ENCODE peak calls at places on chromosome 19, in six cellular contexts. F, K, U, J, O and T are unnamed samples. For H3K27me3, the result is how much of the 10 kb centered on the place peaks cover.

GRCh38 chr19:17285415-17286135 is 3.9 kb downstream of the ANKLE1 start:
- DNase-seq in J (no peak), F (no peak), K (no peak), O (no peak), U (no peak), T (no peak)

GRCh38 chr19:34851277-34851804 is 75.4 kb upstream of the ZNF30 start:
- DNase-seq in F (no peak), U (no peak), O (no peak), J (no peak), K (peak), T (no peak)

GRCh38 chr19:42409477-42409876 is 17.7 kb downstream of the LIPE start:
- DNase-seq in J (no peak), U (peak), O (no peak), K (no peak), F (peak), T (peak)

GRCh38 chr19:10640361-10640760 is 13.8 kb upstream of the ILF3 start:
- DNase-seq in U (no peak), F (no peak), J (no peak), K (no peak), O (no peak), T (no peak)

GRCh38 chr19:18488838-18489626 is 32.8 kb downstream of the ELL start:
- DNase-seq in U (peak), O (no peak), J (no peak), F (no peak), K (peak), T (peak)

GRCh38 chr19:10776900-10777650 is 58.9 kb downstream of the TMED1 start:
- DNase-seq in K (no peak), J (no peak), O (no peak), F (no peak), U (no peak), T (no peak)

GRCh38 chr19:660793-661426 is 2.1 kb downstream of the RNF126 start:
- DNase-seq in K (no peak), J (no peak), O (no peak), F (no peak), U (no peak), T (no peak)

GRCh38 chr19:41845001-41845050 is at the start of gene DMRTC2:
- DNase-seq in O (no peak), K (no peak), F (no peak), J (no peak), U (no peak), T (no peak)

GRCh38 chr19:35002037-35002535 is 2.0 kb downstream of the GRAMD1A start:
- DNase-seq in O (no peak), J (no peak), K (no peak), U (no peak), F (no peak), T (no peak)

GRCh38 chr19:18062043-18062442 is 24.7 kb downstream of the IL12RB1 start:
- DNase-seq in J (no peak), U (no peak), O (no peak), K (no peak), F (no peak), T (no peak)

GRCh38 chr19:19562665-19563347 is 24.7 kb downstream of the CILP2 start:
- DNase-seq in F (no peak), J (no peak), U (no peak), O (no peak), K (no peak), T (no peak)

GRCh38 chr19:48964205-48965032 is 690 bp upstream of the FTL start:
- DNase-seq in J (no peak), U (peak), F (no peak), O (no peak), K (no peak), T (no peak)

GRCh38 chr19:20968092-20968491 is 45.0 kb downstream of the ZNF85 start:
- DNase-seq in O (no peak), F (no peak), U (no peak), J (no peak), K (no peak), T (no peak)

GRCh38 chr19:18832331-18833140 is 777 bp downstream of the UPF1 start:
- DNase-seq in J (no peak), K (peak), O (no peak), U (peak), F (peak), T (no peak)

GRCh38 chr19:6286676-6287075 is 6.9 kb upstream of the MLLT1 start:
- DNase-seq in U (no peak), J (no peak), K (no peak), O (no peak), F (no peak), T (no peak)

GRCh38 chr19:12155324-12155723 is 1.2 kb downstream of the ZNF625 start:
- DNase-seq in O (no peak), F (no peak), J (no peak), U (no peak), K (no peak), T (no peak)

GRCh38 chr19:43781630-43782310 is 997 bp upstream of the KCNN4 start:
- DNase-seq in F (no peak), O (no peak), U (no peak), K (no peak), J (no peak), T (no peak)

GRCh38 chr19:10655457-10656312 is 1.5 kb downstream of the ILF3 start:
- DNase-seq in K (peak), U (peak), O (no peak), J (no peak), F (no peak), T (no peak)

GRCh38 chr19:18607222-18608101 is 863 bp upstream of the CRLF1 start:
- DNase-seq in O (no peak), U (no peak), F (no peak), K (peak), J (no peak), T (no peak)

GRCh38 chr19:18046066-18046718 is 38.2 kb downstream of the ARRDC2 start:
- DNase-seq in O (no peak), F (no peak), K (peak), J (no peak), U (peak), T (no peak)

GRCh38 chr19:36489920-36490415 is 607 bp upstream of the ZNF566 start:
- DNase-seq in U (peak), J (no peak), K (peak), O (peak), F (peak), T (no peak)

GRCh38 chr19:29576043-29576442 is 30.0 kb upstream of the POP4 start:
- DNase-seq in K (no peak), O (no peak), J (no peak), U (no peak), F (no peak), T (no peak)

GRCh38 chr19:572891-573825 is 762 bp downstream of the BSG start:
- DNase-seq in J (peak), U (peak), O (no peak), K (peak), F (peak), T (peak)

GRCh38 chr19:10418281-10419199 is 1.8 kb upstream of the PDE4A start:
- DNase-seq in F (no peak), O (no peak), U (no peak), K (peak), J (no peak), T (no peak)

GRCh38 chr19:16612631-16613030 is 15.4 kb downstream of the MED26 start:
- DNase-seq in K (no peak), J (no peak), O (no peak), F (no peak), U (no peak), T (no peak)

GRCh38 chr19:50275577-50276368 is 53.4 kb downstream of the KCNC3 start:
- DNase-seq in O (no peak), F (no peak), J (no peak), U (no peak), K (no peak), T (no peak)

GRCh38 chr19:19064098-19064722 is 416 bp downstream of the SLC25A42 start:
- DNase-seq in U (no peak), O (no peak), J (no peak), F (no peak), K (no peak), T (no peak)

GRCh38 chr19:18218159-18218558 is 8.1 kb downstream of the PDE4C start:
- DNase-seq in U (no peak), O (no peak), J (no peak), K (no peak), F (no peak), T (no peak)

GRCh38 chr19:50377051-50377441 is 789 bp downstream of the NR1H2 start:
- DNase-seq in J (no peak), K (peak), U (peak), F (no peak), O (no peak), T (no peak)

GRCh38 chr19:10074153-10074552 is 12.0 kb upstream of the SHFL start:
- DNase-seq in O (no peak), K (peak), U (no peak), J (no peak), F (no peak), T (no peak)

GRCh38 chr19:35213678-35214632 is 14.6 kb downstream of the FAM187B start:
- DNase-seq in J (peak), F (no peak), K (no peak), O (peak), U (peak), T (no peak)

GRCh38 chr19:41887711-41888382 is 4.9 kb downstream of the ARHGEF1 start:
- DNase-seq in J (no peak), K (no peak), F (peak), U (peak), O (no peak), T (no peak)

GRCh38 chr19:4654437-4655361 is 15.4 kb downstream of the TNFAIP8L1 start:
- DNase-seq in F (no peak), K (no peak), U (no peak), J (no peak), O (no peak), T (no peak)
- TF ChIP-seq CTCF in F (no peak), K (no peak), U (no peak), J (no peak), O (no peak), T (no peak)

DNA sequence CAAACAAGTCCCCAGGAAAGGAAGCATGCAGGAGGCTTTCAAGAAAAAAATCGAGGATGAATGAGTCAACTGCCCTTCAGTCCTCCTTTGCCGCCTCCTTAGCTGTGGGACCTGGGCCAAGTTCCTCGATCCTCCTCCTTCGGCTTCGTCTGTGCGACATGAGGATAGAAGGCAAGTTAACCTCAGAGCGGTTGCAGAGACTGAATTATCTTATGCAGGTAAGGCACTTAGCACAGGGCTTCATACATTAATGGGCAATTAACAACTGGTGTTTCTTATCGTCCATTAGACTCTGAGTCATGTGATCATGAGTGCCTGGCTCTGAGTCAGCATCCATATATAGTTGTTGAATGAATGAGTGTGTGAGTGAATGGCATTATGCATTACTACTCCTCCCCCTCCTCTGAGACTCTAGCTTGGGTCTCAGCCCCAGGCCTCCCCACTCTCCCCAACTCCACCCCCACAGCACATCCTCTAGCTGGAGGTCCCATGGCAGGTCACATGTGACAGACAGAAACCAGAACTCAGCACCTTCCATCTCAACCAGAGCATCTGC is 1.6 kb upstream of the TTC9B start:
- DNase-seq in U (no peak), K (no peak), F (no peak), O (no peak), J (no peak), T (no peak)
- H3K27ac ChIP-seq in U (no peak), K (no peak), F (no peak), O (no peak), J (no peak), T (no peak)

GRCh38 chr19:1685046-1685445 is 32.6 kb upstream of the TCF3 start:
- DNase-seq in O (no peak), F (no peak), U (no peak), K (no peak), J (no peak), T (no peak)

GRCh38 chr19:1691589-1692290 is 39.3 kb upstream of the TCF3 start:
- DNase-seq in K (no peak), O (no peak), U (no peak), J (no peak), F (peak), T (no peak)

GRCh38 chr19:1690570-1691307 is 38.3 kb upstream of the TCF3 start:
- DNase-seq in F (no peak), O (no peak), J (no peak), U (peak), K (peak), T (no peak)
- H3K27me3 ChIP-seq in F (under half), O (under half), J (half or more), U (under half), K (under half), T (half or more)

DNA sequence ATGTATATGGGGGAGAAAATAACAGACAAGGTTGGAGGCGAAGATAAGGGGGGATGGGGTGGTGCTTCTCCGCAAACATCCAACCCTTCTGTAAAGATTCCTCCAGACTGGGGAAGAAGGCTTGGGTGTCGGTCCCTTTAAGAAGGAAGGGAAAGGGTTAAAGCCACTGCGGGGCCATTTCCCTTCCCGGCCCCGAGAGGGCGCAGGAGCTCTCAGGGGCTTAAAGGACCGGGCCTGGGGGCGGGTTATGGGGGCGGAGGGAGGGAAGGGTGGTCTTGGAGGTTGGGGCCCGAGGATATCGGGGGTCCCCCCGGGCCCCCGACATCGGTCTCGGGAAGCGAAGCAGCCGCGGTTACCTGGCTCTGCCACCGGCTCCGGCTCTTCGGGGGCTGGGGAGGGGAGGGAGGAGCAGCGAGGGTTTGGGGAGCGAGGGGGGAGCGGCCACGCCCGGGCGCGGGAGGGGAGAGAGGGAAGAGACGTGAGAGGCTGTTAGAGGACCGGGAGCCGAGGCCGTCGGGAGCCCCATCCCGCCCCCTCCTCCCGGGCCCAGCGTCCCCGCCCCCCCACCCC is 2.8 kb downstream of the TNNT1 start:
- DNase-seq in U (no peak), F (no peak), O (no peak), J (no peak), K (peak), T (no peak)
- TF ChIP-seq CTCF in U (peak), F (no peak), O (no peak), J (peak), K (peak), T (peak)

GRCh38 chr19:57382806-57383488 is 6.7 kb upstream of the ZNF548 start:
- DNase-seq in U (no peak), F (no peak), J (no peak), K (no peak), O (no peak), T (no peak)
- H3K27ac ChIP-seq in U (no peak), F (no peak), J (no peak), K (no peak), O (no peak), T (no peak)

GRCh38 chr19:45471116-45471865 is 3.5 kb downstream of the FOSB start:
- DNase-seq in F (no peak), K (no peak), J (no peak), U (no peak), O (no peak), T (no peak)
- H3K27me3 ChIP-seq in F (under half), K (under half), J (under half), U (under half), O (under half), T (under half)

DNA sequence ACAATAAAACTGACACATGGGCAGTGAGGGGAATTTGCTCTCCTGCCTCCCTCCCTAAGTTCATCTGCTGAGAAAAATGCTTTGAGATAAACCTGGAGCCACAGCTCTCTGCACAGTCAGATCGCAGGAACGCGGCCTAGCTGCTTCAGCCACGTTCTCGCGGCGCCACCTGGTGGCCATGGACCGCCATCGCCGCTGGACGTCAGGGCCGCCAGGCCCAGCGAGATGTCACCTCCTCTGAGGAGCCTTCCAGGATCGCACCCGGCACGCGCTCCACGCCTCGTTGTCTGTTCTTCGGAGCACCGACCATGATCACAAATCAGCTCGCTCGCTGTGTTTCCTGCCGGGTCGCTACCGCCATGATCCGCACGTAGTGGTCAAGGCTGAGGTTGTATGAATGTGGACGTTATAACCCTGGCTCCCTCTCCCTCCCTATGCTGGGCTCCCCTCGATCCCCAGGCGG is 20.6 kb upstream of the USP29 start:
- DNase-seq in J (no peak), K (peak), O (no peak), F (peak), U (peak), T (peak)
- TF ChIP-seq CTCF in J (peak), K (peak), O (peak), F (peak), U (peak), T (peak)

DNA sequence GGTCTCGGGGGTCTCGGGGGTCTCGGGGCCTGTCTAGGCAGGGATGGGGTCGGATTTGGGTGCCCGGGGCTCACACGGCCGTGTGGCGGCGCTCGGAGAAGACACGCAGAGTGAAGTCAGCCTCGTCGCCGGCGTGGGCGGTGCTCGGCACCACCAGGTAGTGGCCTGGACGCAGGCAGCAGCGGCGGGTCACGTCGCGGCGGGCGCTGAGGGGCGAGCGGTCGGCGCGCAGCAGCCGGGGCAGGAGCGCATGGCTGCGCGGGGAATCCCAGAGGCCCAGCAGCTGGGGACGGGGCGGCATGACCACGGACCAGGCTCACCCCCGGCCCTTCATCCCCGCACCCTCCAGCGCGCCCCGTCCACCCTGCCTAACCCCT is 8.2 kb downstream of the CAPN12 start:
- DNase-seq in U (peak), F (no peak), K (peak), J (no peak), O (no peak), T (peak)
- H3K27ac ChIP-seq in U (peak), F (no peak), K (no peak), J (no peak), O (no peak), T (no peak)